ENCODE peak calls at places on chromosomes 5 and 9, in four cellular contexts. I is heart right ventricle, Y is GM12878, Z is GM13977. U is an unnamed sample.

GRCh38 chr9:37408933-37409710 is 13.4 kb upstream of the GRHPR start:
- DNase-seq in I (no peak), Y (peak; percentile 100), Z (peak; percentile 84), U (peak; percentile 88)

GRCh38 chr5:154223320-154223719 is 32.8 kb downstream of the GALNT10 start:
- DNase-seq in I (no peak), Y (no peak), Z (no peak), U (no peak)

GRCh38 chr5:43041131-43041668 is 1.1 kb upstream of the ANXA2R start:
- DNase-seq in I (no peak), Y (no peak), Z (no peak), U (no peak)

GRCh38 chr5:172418847-172419810 is 35.2 kb downstream of the SH3PXD2B start:
- DNase-seq in I (no peak), Y (no peak), Z (no peak), U (no peak)

GRCh38 chr5:170337055-170337454 is 39.5 kb upstream of the LCP2 start:
- DNase-seq in I (no peak), Y (no peak), Z (no peak), U (no peak)

GRCh38 chr9:128771094-128771721 is 519 bp downstream of the ZER1 start:
- DNase-seq in I (no peak), Y (no peak), Z (peak; percentile 52), U (peak; percentile 38)

GRCh38 chr9:128987800-128988199 is 40.3 kb downstream of the NUP188 start:
- DNase-seq in I (no peak), Y (no peak), Z (no peak), U (no peak)

GRCh38 chr9:72936679-72937078 is 16.2 kb downstream of the ALDH1A1 start:
- DNase-seq in I (no peak), Y (no peak), Z (no peak), U (no peak)

GRCh38 chr5:57653636-57654290 is 171.2 kb upstream of the ACTBL2 start:
- DNase-seq in I (no peak), Y (no peak), Z (no peak), U (no peak)

GRCh38 chr9:95952471-95952870 is 77.0 kb downstream of the ERCC6L2 start:
- DNase-seq in I (no peak), Y (no peak), Z (no peak), U (no peak)

GRCh38 chr5:105304859-105305258 is 1742.3 kb upstream of the NUDT12 start:
- DNase-seq in I (no peak), Y (no peak), Z (no peak), U (no peak)

GRCh38 chr5:34467436-34467835 is 188.7 kb upstream of the RAI14 start:
- DNase-seq in I (no peak), Y (no peak), Z (no peak), U (no peak)

GRCh38 chr5:61416010-61416409 is 84.0 kb downstream of the ZSWIM6 start:
- DNase-seq in I (no peak), Y (no peak), Z (no peak), U (no peak)

GRCh38 chr5:60195083-60195482 is 301.6 kb upstream of the PDE4D start:
- DNase-seq in I (no peak), Y (no peak), Z (no peak), U (no peak)

GRCh38 chr5:35319231-35320002 is 89.1 kb upstream of the PRLR start:
- DNase-seq in I (peak; percentile 23), Y (peak; percentile 96), Z (peak; percentile 69), U (peak; percentile 64)

GRCh38 chr9:125747765-125748510 is 765 bp downstream of the PBX3 start:
- DNase-seq in I (peak; percentile 55), Y (no peak), Z (peak; percentile 65), U (peak; percentile 44)

GRCh38 chr9:134433909-134434895 is 107.9 kb downstream of the RXRA start:
- DNase-seq in I (no peak), Y (no peak), Z (no peak), U (no peak)

GRCh38 chr9:16821344-16821743 is 49.1 kb downstream of the BNC2 start:
- DNase-seq in I (no peak), Y (no peak), Z (no peak), U (no peak)

GRCh38 chr5:73486119-73486899 is 11.9 kb upstream of the BTF3 start:
- DNase-seq in I (no peak), Y (no peak), Z (no peak), U (no peak)

GRCh38 chr5:103425686-103426454 is 136.7 kb downstream of the NUDT12 start:
- DNase-seq in I (no peak), Y (no peak), Z (no peak), U (no peak)

GRCh38 chr5:79069488-79070001 is at the start of the genes BHMT2 and DMGDH:
- DNase-seq in I (peak; percentile 48), Y (no peak), Z (no peak), U (no peak)

GRCh38 chr9:129383005-129383414 is 204.9 kb upstream of the IER5L start:
- DNase-seq in I (peak; percentile 66), Y (no peak), Z (no peak), U (peak; percentile 22)

GRCh38 chr5:157516016-157516415 is 56.0 kb downstream of the NIPAL4 start:
- DNase-seq in I (no peak), Y (no peak), Z (no peak), U (no peak)

GRCh38 chr9:120808931-120809330 is 15.7 kb upstream of the FBXW2 start:
- DNase-seq in I (no peak), Y (no peak), Z (no peak), U (no peak)

GRCh38 chr9:133690111-133690561 is 48.0 kb downstream of the SARDH start:
- DNase-seq in I (no peak), Y (no peak), Z (no peak), U (no peak)

GRCh38 chr9:73515216-73515615 is 363.6 kb downstream of the ANXA1 start:
- DNase-seq in I (no peak), Y (no peak), Z (no peak), U (no peak)

GRCh38 chr9:109371374-109371773 is 50.5 kb upstream of the EPB41L4B start:
- DNase-seq in I (no peak), Y (no peak), Z (no peak), U (no peak)

GRCh38 chr5:77960863-77961396 is 184.8 kb upstream of the TBCA start:
- DNase-seq in I (no peak), Y (no peak), Z (no peak), U (no peak)

GRCh38 chr9:82560036-82560435 is 502.9 kb downstream of the RASEF start:
- DNase-seq in I (no peak), Y (no peak), Z (no peak), U (no peak)

GRCh38 chr9:82563094-82563493 is 499.8 kb downstream of the RASEF start:
- DNase-seq in I (no peak), Y (no peak), Z (no peak), U (no peak)

GRCh38 chr9:82565188-82565966 is 497.6 kb downstream of the RASEF start:
- DNase-seq in I (no peak), Y (no peak), Z (no peak), U (no peak)

GRCh38 chr9:82560457-82560904 is 502.5 kb downstream of the RASEF start:
- DNase-seq in I (no peak), Y (no peak), Z (no peak), U (no peak)

GRCh38 chr9:82563841-82564240 is 499.1 kb downstream of the RASEF start:
- DNase-seq in I (no peak), Y (no peak), Z (no peak), U (no peak)
- TF ChIP-seq CTCF in I (no peak), Y (no peak), Z (no peak), U (no peak)

DNA sequence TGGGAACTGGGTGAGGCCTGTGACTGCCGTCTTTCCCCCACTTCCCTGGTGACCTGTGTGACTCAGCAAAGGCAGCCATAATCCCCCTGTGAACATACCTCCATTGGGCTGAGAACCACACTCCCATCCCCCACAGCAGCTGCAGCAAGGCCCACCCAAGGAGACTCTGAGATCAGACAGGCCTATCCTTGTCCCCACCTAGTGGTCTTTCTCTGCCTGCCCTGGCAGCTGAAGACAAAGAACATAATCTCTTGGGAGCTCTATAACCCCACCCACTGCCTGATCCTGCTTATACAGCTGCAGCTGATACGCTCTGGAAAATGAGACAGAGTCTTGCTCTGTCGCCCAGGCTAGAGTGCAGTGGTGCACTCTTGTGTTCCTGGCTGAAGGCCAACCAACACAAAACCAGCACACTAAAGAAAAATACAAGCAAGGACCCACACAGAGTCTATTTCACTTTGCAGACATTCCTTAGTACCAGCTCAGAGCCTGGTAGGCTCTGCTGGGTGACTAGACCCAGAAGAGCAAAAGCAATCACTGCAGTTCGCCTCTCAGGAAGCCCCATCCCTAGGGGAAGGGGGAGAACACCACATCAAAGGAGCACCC is 106.7 kb downstream of the MCTP1 start:
- DNase-seq in I (no peak), Y (peak; percentile 12), Z (no peak), U (no peak)
- TF ChIP-seq CTCF in I (no peak), Y (peak; percentile 16), Z (no peak), U (no peak)

GRCh38 chr5:14362511-14362910 is 219.1 kb upstream of the OTULINL start:
- DNase-seq in I (no peak), Y (no peak), Z (no peak), U (no peak)

GRCh38 chr5:14366763-14367162 is 214.8 kb upstream of the OTULINL start:
- DNase-seq in I (no peak), Y (no peak), Z (no peak), U (no peak)

GRCh38 chr5:14364096-14364495 is 217.5 kb upstream of the OTULINL start:
- DNase-seq in I (no peak), Y (no peak), Z (no peak), U (no peak)

GRCh38 chr5:14365831-14366435 is 215.7 kb upstream of the OTULINL start:
- DNase-seq in I (no peak), Y (no peak), Z (no peak), U (no peak)

DNA sequence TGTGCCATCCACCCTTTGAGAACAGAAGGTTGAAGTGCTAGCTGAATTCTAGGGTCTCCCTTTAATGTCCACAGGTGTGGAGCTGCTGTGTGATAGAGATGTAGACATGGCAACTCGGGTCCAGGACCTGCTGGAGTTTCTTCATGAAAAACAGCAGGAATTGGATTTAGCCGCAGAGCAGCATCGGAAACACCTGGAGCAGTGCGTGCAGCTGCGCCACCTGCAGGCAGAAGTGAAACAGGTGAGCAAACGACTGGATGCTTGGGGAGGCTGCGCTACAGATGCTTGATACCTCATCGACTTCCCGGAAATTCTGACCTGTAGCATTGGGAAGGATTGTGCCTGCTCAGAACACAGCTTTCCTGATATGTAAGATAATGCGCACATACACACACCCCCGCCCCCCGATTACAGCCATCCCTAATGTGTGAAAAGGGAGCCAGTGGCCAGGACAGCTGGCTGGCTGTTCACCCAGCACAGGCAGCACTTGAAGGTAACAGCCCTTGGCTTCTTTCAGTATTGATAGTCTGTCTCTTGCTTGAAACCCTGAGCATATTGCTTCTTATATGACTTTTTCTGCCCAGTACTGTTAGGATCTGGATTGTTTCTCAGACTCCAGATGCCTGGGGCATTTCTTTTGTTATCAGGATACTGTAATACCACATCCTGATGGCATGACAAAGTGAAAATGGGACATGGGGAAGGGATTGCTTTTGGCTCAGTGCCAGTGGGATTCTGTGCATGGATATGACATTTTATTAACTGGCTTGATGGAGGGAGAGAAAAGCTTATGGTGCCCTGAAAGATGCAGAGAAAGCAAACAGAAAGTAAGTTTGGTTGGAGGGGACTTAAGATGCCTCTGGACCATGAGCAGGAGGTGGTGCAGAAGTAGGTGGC is 216.8 kb upstream of the OTULINL start:
- DNase-seq in I (no peak), Y (no peak), Z (no peak), U (no peak)
- TF ChIP-seq CTCF in I (peak; percentile 29), Y (peak; percentile 40), Z (peak; percentile 63), U (peak; percentile 21)

GRCh38 chr5:55172051-55172899 is 702 bp downstream of the CDC20B start:
- DNase-seq in I (no peak), Y (peak; percentile 45), Z (peak; percentile 85), U (peak; percentile 82)
- TF ChIP-seq CTCF in I (peak; percentile 76), Y (peak; percentile 89), Z (peak; percentile 75), U (peak; percentile 80)

U was measured in GM10248.